ENCODE peak calls at places on chromosomes 4 and X, in nine cellular contexts. C, H, U, T, D, A, X, E and S are unnamed samples.

GRCh38 chrX:101744085-101744484 is 84.4 kb upstream of the ARMCX2 start:
- DNase-seq in C (peak), H (no peak), U (no peak), T (no peak), D (no peak), A (no peak), X (no peak), E (no peak), S (no peak)

GRCh38 chr4:53659112-53659511 is 67.8 kb upstream of the LNX1 start:
- DNase-seq in C (no peak), H (no peak), U (no peak), T (no peak), D (no peak), A (no peak), X (no peak), E (no peak), S (no peak)

GRCh38 chr4:118905546-118905945 is 16.9 kb downstream of the SYNPO2 start:
- DNase-seq in C (no peak), H (no peak), U (no peak), T (no peak), D (no peak), A (no peak), X (no peak), E (no peak), S (no peak)

GRCh38 chr4:40573593-40574311 is 55.9 kb downstream of the RBM47 start:
- DNase-seq in C (no peak), H (no peak), U (no peak), T (no peak), D (no peak), A (no peak), X (peak), E (no peak), S (no peak)

GRCh38 chr4:107930821-107931774 is at the start of gene CYP2U1:
- DNase-seq in C (peak), H (peak), U (no peak), T (peak), D (peak), A (no peak), X (peak), E (peak), S (peak)

GRCh38 chrX:48703642-48704481 is 7.3 kb downstream of the SUV39H1 start:
- DNase-seq in C (peak), H (no peak), U (peak), T (no peak), D (no peak), A (no peak), X (no peak), E (no peak), S (no peak)

GRCh38 chrX:352582-353314 is 34.0 kb downstream of the PPP2R3B start:
- DNase-seq in C (no peak), H (no peak), U (no peak), T (no peak), D (no peak), A (no peak), X (no peak), E (no peak), S (no peak)

GRCh38 chr4:137417676-137418075 is 114.6 kb downstream of the PCDH18 start:
- DNase-seq in C (peak), H (no peak), U (no peak), T (no peak), D (no peak), A (no peak), X (no peak), E (no peak), S (no peak)

GRCh38 chrX:106716463-106716862 is 10.0 kb upstream of the RNF128 start:
- DNase-seq in C (no peak), H (no peak), U (no peak), T (no peak), D (no peak), A (no peak), X (no peak), E (no peak), S (no peak)

GRCh38 chr4:8164194-8164565 is 5.6 kb upstream of the ABLIM2 start:
- DNase-seq in C (no peak), H (no peak), U (no peak), T (no peak), D (no peak), A (no peak), X (no peak), E (no peak), S (no peak)

GRCh38 chr4:141126769-141127168 is 6.5 kb downstream of the RNF150 start:
- DNase-seq in C (no peak), H (no peak), U (no peak), T (no peak), D (no peak), A (no peak), X (no peak), E (no peak), S (no peak)

GRCh38 chr4:36043241-36043640 is 201.1 kb downstream of the ARAP2 start:
- DNase-seq in C (no peak), H (no peak), U (no peak), T (no peak), D (no peak), A (no peak), X (no peak), E (no peak), S (no peak)

GRCh38 chr4:69323284-69323683 is 43.0 kb downstream of the UGT2B28 start:
- DNase-seq in C (no peak), H (no peak), U (no peak), T (no peak), D (no peak), A (no peak), X (no peak), E (no peak), S (no peak)

GRCh38 chr4:3266076-3266475 is 17.1 kb downstream of the MSANTD1 start:
- DNase-seq in C (no peak), H (no peak), U (no peak), T (no peak), D (no peak), A (no peak), X (no peak), E (no peak), S (no peak)

GRCh38 chrX:117743469-117744251 is 372.9 kb downstream of the KLHL13 start:
- DNase-seq in C (no peak), H (peak), U (no peak), T (no peak), D (no peak), A (no peak), X (no peak), E (no peak), S (no peak)